ENCODE peak calls at places on chromosomes 12 and 14, in eight cellular contexts. One of them, this sample, is unnamed.
A peak's percentile ranks its signal among the peaks of the same experiment; 100 is the strongest.

GRCh38 chr12:1346126-1346525 is 248.3 kb downstream of the FBXL14 start:
- DNase-seq in Peyer's patch: no peak
- DNase-seq in cardiac muscle cell: no peak
- DNase-seq in mammary epithelial cell: no peak
- DNase-seq in CD8-positive, alpha-beta T cell: no peak
- DNase-seq in body of pancreas: no peak
- DNase-seq in fibroblast of lung: peak; percentile 41
- DNase-seq in GM23248: peak; percentile 66
- DNase-seq in this sample: no peak

GRCh38 chr12:109951136-109951535 is 45.0 kb downstream of the GIT2 start:
- DNase-seq in cardiac muscle cell: peak; percentile 85
- DNase-seq in GM23248: peak; percentile 91
- DNase-seq in Peyer's patch: no peak
- DNase-seq in mammary epithelial cell: peak; percentile 61
- DNase-seq in body of pancreas: no peak
- DNase-seq in fibroblast of lung: peak; percentile 88
- DNase-seq in CD8-positive, alpha-beta T cell: no peak
- DNase-seq in this sample: no peak

GRCh38 chr14:83568141-83568540 is 1961.8 kb upstream of the FLRT2 start:
- DNase-seq in GM23248: no peak
- DNase-seq in mammary epithelial cell: no peak
- DNase-seq in fibroblast of lung: peak; percentile 76
- DNase-seq in body of pancreas: no peak
- DNase-seq in CD8-positive, alpha-beta T cell: no peak
- DNase-seq in Peyer's patch: no peak
- DNase-seq in cardiac muscle cell: no peak
- DNase-seq in this sample: no peak

GRCh38 chr14:104322531-104323466 is 184.4 kb downstream of the KIF26A start:
- DNase-seq in CD8-positive, alpha-beta T cell: no peak
- DNase-seq in cardiac muscle cell: no peak
- DNase-seq in GM23248: no peak
- DNase-seq in body of pancreas: no peak
- DNase-seq in mammary epithelial cell: no peak
- DNase-seq in fibroblast of lung: no peak
- DNase-seq in Peyer's patch: peak; percentile 39
- DNase-seq in this sample: no peak

GRCh38 chr14:93674343-93674742 is 113.9 kb downstream of the PRIMA1 start:
- DNase-seq in body of pancreas: no peak
- DNase-seq in GM23248: no peak
- DNase-seq in Peyer's patch: no peak
- DNase-seq in CD8-positive, alpha-beta T cell: no peak
- DNase-seq in fibroblast of lung: no peak
- DNase-seq in cardiac muscle cell: no peak
- DNase-seq in mammary epithelial cell: no peak
- DNase-seq in this sample: no peak

GRCh38 chr12:123748661-123749060 is 13.4 kb upstream of the DNAH10 start:
- DNase-seq in Peyer's patch: no peak
- DNase-seq in cardiac muscle cell: no peak
- DNase-seq in body of pancreas: no peak
- DNase-seq in fibroblast of lung: no peak
- DNase-seq in mammary epithelial cell: peak; percentile 86
- DNase-seq in GM23248: peak; percentile 48
- DNase-seq in CD8-positive, alpha-beta T cell: no peak
- DNase-seq in this sample: no peak

GRCh38 chr12:111741235-111741812 is 25.4 kb upstream of the ALDH2 start:
- DNase-seq in cardiac muscle cell: peak; percentile 63
- DNase-seq in CD8-positive, alpha-beta T cell: no peak
- DNase-seq in body of pancreas: peak; percentile 35
- DNase-seq in mammary epithelial cell: no peak
- DNase-seq in fibroblast of lung: no peak
- DNase-seq in GM23248: no peak
- DNase-seq in Peyer's patch: no peak
- DNase-seq in this sample: no peak

GRCh38 chr14:76613616-76614015 is 147.7 kb upstream of the VASH1 start:
- DNase-seq in body of pancreas: no peak
- DNase-seq in Peyer's patch: no peak
- DNase-seq in cardiac muscle cell: no peak
- DNase-seq in CD8-positive, alpha-beta T cell: no peak
- DNase-seq in fibroblast of lung: no peak
- DNase-seq in GM23248: no peak
- DNase-seq in mammary epithelial cell: peak; percentile 12
- DNase-seq in this sample: no peak

GRCh38 chr14:94011795-94012194 is 14.3 kb upstream of the OTUB2 start:
- DNase-seq in mammary epithelial cell: peak; percentile 21
- DNase-seq in GM23248: peak; percentile 59
- DNase-seq in body of pancreas: no peak
- DNase-seq in CD8-positive, alpha-beta T cell: peak; percentile 13
- DNase-seq in cardiac muscle cell: no peak
- DNase-seq in Peyer's patch: no peak
- DNase-seq in fibroblast of lung: no peak
- DNase-seq in this sample: no peak

GRCh38 chr14:69625299-69626131 is 14.1 kb downstream of the SUSD6 start:
- DNase-seq in CD8-positive, alpha-beta T cell: peak; percentile 67
- DNase-seq in Peyer's patch: peak; percentile 91
- DNase-seq in cardiac muscle cell: peak; percentile 59
- DNase-seq in body of pancreas: peak; percentile 48
- DNase-seq in GM23248: no peak
- DNase-seq in fibroblast of lung: no peak
- DNase-seq in mammary epithelial cell: peak; percentile 46
- DNase-seq in this sample: peak; percentile 83

GRCh38 chr12:99332936-99333591 is 314.5 kb upstream of the GARIN6 start:
- DNase-seq in body of pancreas: no peak
- DNase-seq in Peyer's patch: no peak
- DNase-seq in CD8-positive, alpha-beta T cell: no peak
- DNase-seq in GM23248: no peak
- DNase-seq in fibroblast of lung: no peak
- DNase-seq in mammary epithelial cell: no peak
- DNase-seq in cardiac muscle cell: no peak
- DNase-seq in this sample: no peak

GRCh38 chr14:93496856-93497255 is 66.1 kb downstream of the UNC79 start:
- DNase-seq in cardiac muscle cell: no peak
- DNase-seq in GM23248: peak; percentile 3
- DNase-seq in CD8-positive, alpha-beta T cell: no peak
- DNase-seq in mammary epithelial cell: no peak
- DNase-seq in Peyer's patch: no peak
- DNase-seq in fibroblast of lung: no peak
- DNase-seq in body of pancreas: no peak
- DNase-seq in this sample: no peak

GRCh38 chr12:23523339-23523738 is 426.1 kb downstream of the SOX5 start:
- DNase-seq in mammary epithelial cell: no peak
- DNase-seq in GM23248: no peak
- DNase-seq in CD8-positive, alpha-beta T cell: no peak
- DNase-seq in Peyer's patch: no peak
- DNase-seq in body of pancreas: no peak
- DNase-seq in cardiac muscle cell: no peak
- DNase-seq in fibroblast of lung: peak; percentile 3
- DNase-seq in this sample: no peak

GRCh38 chr14:60161176-60162107 is 3.8 kb downstream of the DHRS7 start:
- DNase-seq in CD8-positive, alpha-beta T cell: no peak
- DNase-seq in Peyer's patch: no peak
- DNase-seq in GM23248: peak; percentile 72
- DNase-seq in cardiac muscle cell: peak; percentile 21
- DNase-seq in fibroblast of lung: peak; percentile 36
- DNase-seq in body of pancreas: peak; percentile 24
- DNase-seq in mammary epithelial cell: no peak
- DNase-seq in this sample: no peak

GRCh38 chr12:109581334-109581691 is 7.7 kb downstream of the MVK start:
- DNase-seq in body of pancreas: no peak
- DNase-seq in GM23248: no peak
- DNase-seq in fibroblast of lung: no peak
- DNase-seq in cardiac muscle cell: no peak
- DNase-seq in CD8-positive, alpha-beta T cell: no peak
- DNase-seq in Peyer's patch: no peak
- DNase-seq in mammary epithelial cell: no peak
- DNase-seq in this sample: no peak

DNA sequence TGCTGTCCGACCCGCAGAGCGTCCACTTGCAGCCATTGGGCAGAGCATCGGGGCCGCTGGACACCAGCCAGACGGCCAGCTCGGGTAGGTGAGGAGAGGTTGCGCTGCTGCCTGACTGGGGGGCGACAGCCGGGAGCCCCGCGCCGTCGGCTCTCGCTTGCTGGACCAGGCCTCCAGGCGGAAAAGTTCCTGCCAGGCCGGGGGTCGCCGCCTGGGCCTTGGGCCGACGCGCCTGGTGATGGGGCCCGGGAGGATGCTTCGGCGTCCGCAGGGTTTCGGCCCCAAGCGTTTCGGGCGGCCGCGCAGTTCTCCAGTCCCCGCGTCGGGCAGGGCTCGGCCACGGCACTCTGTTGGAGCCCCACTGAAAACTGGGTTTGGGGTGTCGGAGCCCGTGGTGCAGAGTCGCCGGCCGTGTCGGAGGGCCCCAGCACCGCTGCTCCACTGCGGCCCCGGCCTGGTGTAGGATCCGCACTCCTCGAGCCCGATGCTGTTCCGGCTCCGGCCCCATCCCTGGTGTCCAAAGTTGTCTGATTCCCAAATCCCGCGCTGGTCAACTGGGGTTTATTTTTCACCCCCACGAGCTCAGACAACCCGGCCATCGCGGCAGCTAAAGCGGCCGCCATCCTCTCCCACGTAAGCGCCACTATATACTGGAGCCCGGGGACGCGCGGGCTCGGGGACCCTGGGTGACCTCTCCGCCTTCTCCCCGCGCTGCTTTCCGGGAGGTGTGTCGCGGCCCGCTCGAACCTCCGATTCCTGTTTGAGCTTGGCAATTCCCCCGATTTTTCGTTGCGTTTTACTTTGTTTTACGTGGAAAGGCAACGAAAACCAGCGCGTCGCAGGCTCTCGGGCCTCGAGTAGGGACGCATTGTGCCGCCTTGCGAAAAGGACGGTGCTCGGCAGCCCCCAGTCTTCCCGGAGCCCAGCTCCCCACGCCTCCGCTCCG is 872 bp downstream of the VSX2 start:
- DNase-seq in body of pancreas: no peak
- DNase-seq in GM23248: peak; percentile 35
- DNase-seq in fibroblast of lung: peak; percentile 12
- DNase-seq in cardiac muscle cell: no peak
- DNase-seq in mammary epithelial cell: no peak
- DNase-seq in CD8-positive, alpha-beta T cell: no peak
- DNase-seq in Peyer's patch: no peak
- DNase-seq in this sample: no peak
- H3K4me3 ChIP-seq in body of pancreas: no peak overlapping the region
- H3K4me3 ChIP-seq in GM23248: no peak overlapping the region
- H3K4me3 ChIP-seq in fibroblast of lung: no peak overlapping the region
- H3K4me3 ChIP-seq in cardiac muscle cell: peak overlapping the region; percentile 14
- H3K4me3 ChIP-seq in mammary epithelial cell: no peak overlapping the region
- H3K4me3 ChIP-seq in CD8-positive, alpha-beta T cell: peak overlapping the region; percentile 30
- H3K4me3 ChIP-seq in Peyer's patch: peak overlapping the region; percentile 7
- H3K4me3 ChIP-seq in this sample: peak overlapping the region; percentile 29

DNA sequence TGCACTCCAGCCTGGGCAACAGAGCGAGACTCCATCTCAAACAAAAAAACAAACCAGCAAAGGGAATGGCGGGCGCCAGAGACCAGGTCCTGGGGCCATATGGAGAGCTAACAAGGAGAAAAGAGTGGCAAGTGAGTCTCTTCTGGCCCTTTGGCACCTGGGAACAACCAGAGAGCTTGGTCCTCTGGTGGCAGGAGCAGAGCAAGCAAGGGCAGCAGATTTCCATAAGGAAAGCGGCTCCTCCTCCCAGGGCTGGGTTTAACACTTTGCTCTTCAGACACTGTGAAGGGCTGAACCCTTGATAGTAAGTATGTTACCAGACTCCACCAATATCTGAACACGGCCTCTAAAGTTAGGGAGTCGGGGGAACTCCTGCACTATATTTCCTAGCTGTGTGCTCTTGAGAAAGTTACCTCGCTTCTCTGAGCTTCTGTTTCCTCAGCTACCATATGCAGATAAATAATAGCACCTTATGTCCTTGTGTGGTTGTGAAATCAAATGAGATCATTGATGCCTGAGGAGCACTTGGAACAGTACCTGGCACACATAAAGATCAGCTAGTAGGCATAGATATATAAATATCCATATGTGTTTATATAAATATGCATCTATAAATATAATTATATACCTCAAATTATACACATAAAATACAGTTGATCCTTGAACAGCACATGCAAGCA is 33.4 kb upstream of the PLEKHG6 start:
- DNase-seq in CD8-positive, alpha-beta T cell: no peak
- DNase-seq in Peyer's patch: peak; percentile 51
- DNase-seq in mammary epithelial cell: peak; percentile 77
- DNase-seq in fibroblast of lung: no peak
- DNase-seq in body of pancreas: no peak
- DNase-seq in cardiac muscle cell: no peak
- DNase-seq in GM23248: peak; percentile 51
- DNase-seq in this sample: no peak
- H3K4me1 ChIP-seq in CD8-positive, alpha-beta T cell: peaks cover 6% of the 10 kb centered on the region
- H3K4me1 ChIP-seq in Peyer's patch: peaks cover 4% of the 10 kb centered on the region
- H3K4me1 ChIP-seq in mammary epithelial cell: peaks cover 71% of the 10 kb centered on the region
- H3K4me1 ChIP-seq in fibroblast of lung: peaks cover 22% of the 10 kb centered on the region
- H3K4me1 ChIP-seq in body of pancreas: peaks cover 42% of the 10 kb centered on the region
- H3K4me1 ChIP-seq in cardiac muscle cell: peaks cover 12% of the 10 kb centered on the region
- H3K4me1 ChIP-seq in GM23248: peaks cover 22% of the 10 kb centered on the region
- H3K4me1 ChIP-seq in this sample: peaks cover 39% of the 10 kb centered on the region

GRCh38 chr12:71038960-71039359 is 118.4 kb upstream of the PTPRR start:
- DNase-seq in CD8-positive, alpha-beta T cell: no peak
- DNase-seq in fibroblast of lung: no peak
- DNase-seq in GM23248: no peak
- DNase-seq in cardiac muscle cell: no peak
- DNase-seq in mammary epithelial cell: no peak
- DNase-seq in body of pancreas: no peak
- DNase-seq in Peyer's patch: no peak
- DNase-seq in this sample: no peak

GRCh38 chr12:71045781-71046180 is 112.0 kb downstream of the TSPAN8 start:
- DNase-seq in CD8-positive, alpha-beta T cell: no peak
- DNase-seq in body of pancreas: no peak
- DNase-seq in cardiac muscle cell: peak; percentile 88
- DNase-seq in Peyer's patch: no peak
- DNase-seq in fibroblast of lung: peak; percentile 81
- DNase-seq in mammary epithelial cell: no peak
- DNase-seq in GM23248: peak; percentile 58
- DNase-seq in this sample: no peak

GRCh38 chr12:71046215-71046614 is 111.6 kb downstream of the TSPAN8 start:
- DNase-seq in body of pancreas: no peak
- DNase-seq in mammary epithelial cell: peak; percentile 2
- DNase-seq in CD8-positive, alpha-beta T cell: no peak
- DNase-seq in Peyer's patch: no peak
- DNase-seq in fibroblast of lung: peak; percentile 64
- DNase-seq in GM23248: peak; percentile 80
- DNase-seq in cardiac muscle cell: peak; percentile 70
- DNase-seq in this sample: no peak

DNA sequence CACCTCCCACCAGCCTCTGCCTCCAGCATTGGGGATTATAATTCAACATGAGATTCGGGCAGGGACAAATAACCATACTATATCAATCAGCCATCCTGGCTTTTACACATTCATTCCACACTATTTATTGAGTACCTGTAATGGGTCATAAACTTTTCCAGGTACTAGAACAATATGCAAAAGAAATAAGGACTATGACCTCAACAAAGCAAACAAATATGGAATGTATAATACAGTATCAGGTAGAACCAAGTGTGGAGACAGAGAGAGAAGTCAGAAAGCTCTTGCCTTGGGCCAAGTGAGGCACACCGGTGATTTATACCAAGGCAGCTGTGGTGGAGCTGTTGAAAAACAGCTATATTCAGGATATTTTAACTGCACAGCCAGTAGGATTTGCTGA is 116.3 kb downstream of the TSPAN8 start:
- DNase-seq in mammary epithelial cell: no peak
- DNase-seq in body of pancreas: no peak
- DNase-seq in fibroblast of lung: no peak
- DNase-seq in CD8-positive, alpha-beta T cell: no peak
- DNase-seq in cardiac muscle cell: no peak
- DNase-seq in GM23248: no peak
- DNase-seq in Peyer's patch: no peak
- DNase-seq in this sample: no peak
- H3K4me3 ChIP-seq in mammary epithelial cell: no peak overlapping the region
- H3K4me3 ChIP-seq in body of pancreas: no peak overlapping the region
- H3K4me3 ChIP-seq in fibroblast of lung: no peak overlapping the region
- H3K4me3 ChIP-seq in CD8-positive, alpha-beta T cell: no peak overlapping the region
- H3K4me3 ChIP-seq in cardiac muscle cell: no peak overlapping the region
- H3K4me3 ChIP-seq in GM23248: no peak overlapping the region
- H3K4me3 ChIP-seq in Peyer's patch: no peak overlapping the region
- H3K4me3 ChIP-seq in this sample: no peak overlapping the region

GRCh38 chr14:68269136-68269535 is 449.6 kb downstream of the RAD51B start:
- DNase-seq in mammary epithelial cell: no peak
- DNase-seq in Peyer's patch: no peak
- DNase-seq in cardiac muscle cell: no peak
- DNase-seq in body of pancreas: no peak
- DNase-seq in CD8-positive, alpha-beta T cell: no peak
- DNase-seq in GM23248: peak; percentile 54
- DNase-seq in fibroblast of lung: no peak
- DNase-seq in this sample: no peak
- H3K4me1 ChIP-seq in mammary epithelial cell: no peaks in the 10 kb centered on the region
- H3K4me1 ChIP-seq in Peyer's patch: peaks cover 4% of the 10 kb centered on the region
- H3K4me1 ChIP-seq in cardiac muscle cell: peaks cover 10% of the 10 kb centered on the region
- H3K4me1 ChIP-seq in body of pancreas: peaks cover 8% of the 10 kb centered on the region
- H3K4me1 ChIP-seq in CD8-positive, alpha-beta T cell: peaks cover 35% of the 10 kb centered on the region
- H3K4me1 ChIP-seq in GM23248: peaks cover 9% of the 10 kb centered on the region
- H3K4me1 ChIP-seq in fibroblast of lung: no peaks in the 10 kb centered on the region
- H3K4me1 ChIP-seq in this sample: peaks cover 54% of the 10 kb centered on the region

This sample was measured in upper lobe of right lung.